ENCODE peak calls at places on chromosome 6, in eight cellular contexts. One of them, this sample, is unnamed.

GRCh38 chr6:90295854-90296345 is 743 bp downstream of the BACH2 start:
- DNase-seq in NCI-H774: no peak
- DNase-seq in iPS-NIHi11: peak; percentile 69
- DNase-seq in stimulated activated CD4-positive, alpha-beta T cell treated with anti-CD3 and anti-CD28 coated beads, TNF-alpha, amount 100 ng/mL, for 1 hour: peak; percentile 46
- DNase-seq in NAMALWA: peak; percentile 64
- DNase-seq in progenitor cell of endocrine pancreas: peak; percentile 45
- DNase-seq in heart right ventricle: peak; percentile 64
- DNase-seq in activated T-cell treated with anti-CD3 and anti-CD28 coated beads for 1 hour: peak; percentile 52
- DNase-seq in this sample: no peak

GRCh38 chr6:131096786-131097185 is 33.7 kb upstream of the EPB41L2 start:
- DNase-seq in NCI-H774: no peak
- DNase-seq in iPS-NIHi11: no peak
- DNase-seq in stimulated activated CD4-positive, alpha-beta T cell treated with anti-CD3 and anti-CD28 coated beads, TNF-alpha, amount 100 ng/mL, for 1 hour: no peak
- DNase-seq in NAMALWA: no peak
- DNase-seq in progenitor cell of endocrine pancreas: no peak
- DNase-seq in heart right ventricle: no peak
- DNase-seq in activated T-cell treated with anti-CD3 and anti-CD28 coated beads for 1 hour: no peak
- DNase-seq in this sample: no peak

GRCh38 chr6:36791085-36791484 is 48.2 kb downstream of the CPNE5 start:
- DNase-seq in NCI-H774: no peak
- DNase-seq in iPS-NIHi11: no peak
- DNase-seq in stimulated activated CD4-positive, alpha-beta T cell treated with anti-CD3 and anti-CD28 coated beads, TNF-alpha, amount 100 ng/mL, for 1 hour: no peak
- DNase-seq in NAMALWA: no peak
- DNase-seq in progenitor cell of endocrine pancreas: no peak
- DNase-seq in heart right ventricle: no peak
- DNase-seq in activated T-cell treated with anti-CD3 and anti-CD28 coated beads for 1 hour: no peak
- DNase-seq in this sample: no peak

GRCh38 chr6:4125933-4126864 is 9.2 kb downstream of the ECI2 start:
- DNase-seq in NCI-H774: no peak
- DNase-seq in iPS-NIHi11: no peak
- DNase-seq in stimulated activated CD4-positive, alpha-beta T cell treated with anti-CD3 and anti-CD28 coated beads, TNF-alpha, amount 100 ng/mL, for 1 hour: no peak
- DNase-seq in NAMALWA: no peak
- DNase-seq in progenitor cell of endocrine pancreas: no peak
- DNase-seq in heart right ventricle: no peak
- DNase-seq in activated T-cell treated with anti-CD3 and anti-CD28 coated beads for 1 hour: no peak
- DNase-seq in this sample: no peak

GRCh38 chr6:42907336-42907735 is 8.5 kb upstream of the PTCRA start:
- DNase-seq in NCI-H774: no peak
- DNase-seq in iPS-NIHi11: no peak
- DNase-seq in stimulated activated CD4-positive, alpha-beta T cell treated with anti-CD3 and anti-CD28 coated beads, TNF-alpha, amount 100 ng/mL, for 1 hour: no peak
- DNase-seq in NAMALWA: no peak
- DNase-seq in progenitor cell of endocrine pancreas: no peak
- DNase-seq in heart right ventricle: peak; percentile 33
- DNase-seq in activated T-cell treated with anti-CD3 and anti-CD28 coated beads for 1 hour: no peak
- DNase-seq in this sample: no peak

GRCh38 chr6:21348462-21349195 is 244.9 kb upstream of the SOX4 start:
- DNase-seq in NCI-H774: no peak
- DNase-seq in iPS-NIHi11: peak; percentile 70
- DNase-seq in stimulated activated CD4-positive, alpha-beta T cell treated with anti-CD3 and anti-CD28 coated beads, TNF-alpha, amount 100 ng/mL, for 1 hour: no peak
- DNase-seq in NAMALWA: no peak
- DNase-seq in progenitor cell of endocrine pancreas: no peak
- DNase-seq in heart right ventricle: peak; percentile 19
- DNase-seq in activated T-cell treated with anti-CD3 and anti-CD28 coated beads for 1 hour: no peak
- DNase-seq in this sample: no peak

GRCh38 chr6:33126101-33126714 is 50.4 kb downstream of the HLA-DPB1 start:
- DNase-seq in NCI-H774: peak; percentile 30
- DNase-seq in iPS-NIHi11: peak; percentile 69
- DNase-seq in stimulated activated CD4-positive, alpha-beta T cell treated with anti-CD3 and anti-CD28 coated beads, TNF-alpha, amount 100 ng/mL, for 1 hour: no peak
- DNase-seq in NAMALWA: peak; percentile 66
- DNase-seq in progenitor cell of endocrine pancreas: peak; percentile 31
- DNase-seq in heart right ventricle: peak; percentile 74
- DNase-seq in activated T-cell treated with anti-CD3 and anti-CD28 coated beads for 1 hour: peak; percentile 56
- DNase-seq in this sample: no peak

GRCh38 chr6:130018830-130019795 is 732 bp downstream of the L3MBTL3 start:
- DNase-seq in NCI-H774: peak; percentile 31
- DNase-seq in iPS-NIHi11: peak; percentile 39
- DNase-seq in stimulated activated CD4-positive, alpha-beta T cell treated with anti-CD3 and anti-CD28 coated beads, TNF-alpha, amount 100 ng/mL, for 1 hour: no peak
- DNase-seq in NAMALWA: peak; percentile 53
- DNase-seq in progenitor cell of endocrine pancreas: peak; percentile 18
- DNase-seq in heart right ventricle: peak; percentile 36
- DNase-seq in activated T-cell treated with anti-CD3 and anti-CD28 coated beads for 1 hour: peak; percentile 26
- DNase-seq in this sample: no peak

GRCh38 chr6:169589293-169589692 is 112.5 kb downstream of the WDR27 start:
- DNase-seq in NCI-H774: peak; percentile 81
- DNase-seq in iPS-NIHi11: no peak
- DNase-seq in stimulated activated CD4-positive, alpha-beta T cell treated with anti-CD3 and anti-CD28 coated beads, TNF-alpha, amount 100 ng/mL, for 1 hour: no peak
- DNase-seq in NAMALWA: peak; percentile 7
- DNase-seq in progenitor cell of endocrine pancreas: no peak
- DNase-seq in heart right ventricle: no peak
- DNase-seq in activated T-cell treated with anti-CD3 and anti-CD28 coated beads for 1 hour: no peak
- DNase-seq in this sample: no peak

GRCh38 chr6:108353853-108354252 is 59.0 kb downstream of the AFG1L start:
- DNase-seq in NCI-H774: no peak
- DNase-seq in iPS-NIHi11: no peak
- DNase-seq in stimulated activated CD4-positive, alpha-beta T cell treated with anti-CD3 and anti-CD28 coated beads, TNF-alpha, amount 100 ng/mL, for 1 hour: no peak
- DNase-seq in NAMALWA: no peak
- DNase-seq in progenitor cell of endocrine pancreas: no peak
- DNase-seq in heart right ventricle: no peak
- DNase-seq in activated T-cell treated with anti-CD3 and anti-CD28 coated beads for 1 hour: no peak
- DNase-seq in this sample: no peak

GRCh38 chr6:111972714-111973678 is 80.9 kb upstream of the CCN6 start:
- DNase-seq in NCI-H774: no peak
- DNase-seq in iPS-NIHi11: peak; percentile 22
- DNase-seq in stimulated activated CD4-positive, alpha-beta T cell treated with anti-CD3 and anti-CD28 coated beads, TNF-alpha, amount 100 ng/mL, for 1 hour: peak; percentile 35
- DNase-seq in NAMALWA: no peak
- DNase-seq in progenitor cell of endocrine pancreas: no peak
- DNase-seq in heart right ventricle: no peak
- DNase-seq in activated T-cell treated with anti-CD3 and anti-CD28 coated beads for 1 hour: peak; percentile 41
- DNase-seq in this sample: no peak

GRCh38 chr6:157070403-157071107 is 252.8 kb downstream of the TMEM242 start:
- DNase-seq in NCI-H774: no peak
- DNase-seq in iPS-NIHi11: no peak
- DNase-seq in stimulated activated CD4-positive, alpha-beta T cell treated with anti-CD3 and anti-CD28 coated beads, TNF-alpha, amount 100 ng/mL, for 1 hour: no peak
- DNase-seq in NAMALWA: no peak
- DNase-seq in progenitor cell of endocrine pancreas: no peak
- DNase-seq in heart right ventricle: no peak
- DNase-seq in activated T-cell treated with anti-CD3 and anti-CD28 coated beads for 1 hour: no peak
- DNase-seq in this sample: no peak

GRCh38 chr6:127463056-127463455 is 3.9 kb upstream of the KIAA0408 start:
- DNase-seq in NCI-H774: no peak
- DNase-seq in iPS-NIHi11: no peak
- DNase-seq in stimulated activated CD4-positive, alpha-beta T cell treated with anti-CD3 and anti-CD28 coated beads, TNF-alpha, amount 100 ng/mL, for 1 hour: no peak
- DNase-seq in NAMALWA: no peak
- DNase-seq in progenitor cell of endocrine pancreas: no peak
- DNase-seq in heart right ventricle: no peak
- DNase-seq in activated T-cell treated with anti-CD3 and anti-CD28 coated beads for 1 hour: no peak
- DNase-seq in this sample: peak; percentile 89

GRCh38 chr6:2026133-2026532 is 219.3 kb downstream of the GMDS start:
- DNase-seq in NCI-H774: no peak
- DNase-seq in iPS-NIHi11: no peak
- DNase-seq in stimulated activated CD4-positive, alpha-beta T cell treated with anti-CD3 and anti-CD28 coated beads, TNF-alpha, amount 100 ng/mL, for 1 hour: no peak
- DNase-seq in NAMALWA: no peak
- DNase-seq in progenitor cell of endocrine pancreas: no peak
- DNase-seq in heart right ventricle: no peak
- DNase-seq in activated T-cell treated with anti-CD3 and anti-CD28 coated beads for 1 hour: no peak
- DNase-seq in this sample: no peak

GRCh38 chr6:3928111-3928510 is 78.9 kb downstream of the FAM50B start:
- DNase-seq in NCI-H774: no peak
- DNase-seq in iPS-NIHi11: no peak
- DNase-seq in stimulated activated CD4-positive, alpha-beta T cell treated with anti-CD3 and anti-CD28 coated beads, TNF-alpha, amount 100 ng/mL, for 1 hour: no peak
- DNase-seq in NAMALWA: no peak
- DNase-seq in progenitor cell of endocrine pancreas: no peak
- DNase-seq in heart right ventricle: no peak
- DNase-seq in activated T-cell treated with anti-CD3 and anti-CD28 coated beads for 1 hour: no peak
- DNase-seq in this sample: no peak

GRCh38 chr6:3457710-3458605 is 1.1 kb upstream of the SLC22A23 start:
- DNase-seq in NCI-H774: peak; percentile 73
- DNase-seq in iPS-NIHi11: no peak
- DNase-seq in stimulated activated CD4-positive, alpha-beta T cell treated with anti-CD3 and anti-CD28 coated beads, TNF-alpha, amount 100 ng/mL, for 1 hour: no peak
- DNase-seq in NAMALWA: no peak
- DNase-seq in progenitor cell of endocrine pancreas: no peak
- DNase-seq in heart right ventricle: peak; percentile 26
- DNase-seq in activated T-cell treated with anti-CD3 and anti-CD28 coated beads for 1 hour: no peak
- DNase-seq in this sample: peak; percentile 92

GRCh38 chr6:3320238-3320637 is 61.5 kb downstream of the PSMG4 start:
- DNase-seq in NCI-H774: no peak
- DNase-seq in iPS-NIHi11: no peak
- DNase-seq in stimulated activated CD4-positive, alpha-beta T cell treated with anti-CD3 and anti-CD28 coated beads, TNF-alpha, amount 100 ng/mL, for 1 hour: no peak
- DNase-seq in NAMALWA: no peak
- DNase-seq in progenitor cell of endocrine pancreas: no peak
- DNase-seq in heart right ventricle: no peak
- DNase-seq in activated T-cell treated with anti-CD3 and anti-CD28 coated beads for 1 hour: no peak
- DNase-seq in this sample: no peak

GRCh38 chr6:23633986-23634385 is 492.0 kb upstream of the NRSN1 start:
- DNase-seq in NCI-H774: peak; percentile 65
- DNase-seq in iPS-NIHi11: no peak
- DNase-seq in stimulated activated CD4-positive, alpha-beta T cell treated with anti-CD3 and anti-CD28 coated beads, TNF-alpha, amount 100 ng/mL, for 1 hour: no peak
- DNase-seq in NAMALWA: no peak
- DNase-seq in progenitor cell of endocrine pancreas: no peak
- DNase-seq in heart right ventricle: no peak
- DNase-seq in activated T-cell treated with anti-CD3 and anti-CD28 coated beads for 1 hour: no peak
- DNase-seq in this sample: no peak

GRCh38 chr6:17469006-17469972 is 75.9 kb downstream of the CAP2 start:
- DNase-seq in NCI-H774: no peak
- DNase-seq in iPS-NIHi11: no peak
- DNase-seq in stimulated activated CD4-positive, alpha-beta T cell treated with anti-CD3 and anti-CD28 coated beads, TNF-alpha, amount 100 ng/mL, for 1 hour: no peak
- DNase-seq in NAMALWA: peak; percentile 4
- DNase-seq in progenitor cell of endocrine pancreas: no peak
- DNase-seq in heart right ventricle: no peak
- DNase-seq in activated T-cell treated with anti-CD3 and anti-CD28 coated beads for 1 hour: no peak
- DNase-seq in this sample: no peak

GRCh38 chr6:145815351-145815772 is 767 bp upstream of the FBXO30 start:
- DNase-seq in NCI-H774: no peak
- DNase-seq in iPS-NIHi11: peak; percentile 56
- DNase-seq in stimulated activated CD4-positive, alpha-beta T cell treated with anti-CD3 and anti-CD28 coated beads, TNF-alpha, amount 100 ng/mL, for 1 hour: no peak
- DNase-seq in NAMALWA: no peak
- DNase-seq in progenitor cell of endocrine pancreas: no peak
- DNase-seq in heart right ventricle: no peak
- DNase-seq in activated T-cell treated with anti-CD3 and anti-CD28 coated beads for 1 hour: no peak
- DNase-seq in this sample: no peak

GRCh38 chr6:2119275-2119674 is 126.1 kb downstream of the GMDS start:
- DNase-seq in NCI-H774: no peak
- DNase-seq in iPS-NIHi11: no peak
- DNase-seq in stimulated activated CD4-positive, alpha-beta T cell treated with anti-CD3 and anti-CD28 coated beads, TNF-alpha, amount 100 ng/mL, for 1 hour: no peak
- DNase-seq in NAMALWA: no peak
- DNase-seq in progenitor cell of endocrine pancreas: no peak
- DNase-seq in heart right ventricle: no peak
- DNase-seq in activated T-cell treated with anti-CD3 and anti-CD28 coated beads for 1 hour: no peak
- DNase-seq in this sample: no peak

GRCh38 chr6:88165087-88165876 is 865 bp downstream of the CNR1 start:
- DNase-seq in NCI-H774: peak; percentile 42
- DNase-seq in iPS-NIHi11: no peak
- DNase-seq in stimulated activated CD4-positive, alpha-beta T cell treated with anti-CD3 and anti-CD28 coated beads, TNF-alpha, amount 100 ng/mL, for 1 hour: no peak
- DNase-seq in NAMALWA: peak; percentile 37
- DNase-seq in progenitor cell of endocrine pancreas: no peak
- DNase-seq in heart right ventricle: no peak
- DNase-seq in activated T-cell treated with anti-CD3 and anti-CD28 coated beads for 1 hour: no peak
- DNase-seq in this sample: no peak

GRCh38 chr6:135064586-135064985 is 10.0 kb upstream of the HBS1L start:
- DNase-seq in NCI-H774: no peak
- DNase-seq in iPS-NIHi11: no peak
- DNase-seq in stimulated activated CD4-positive, alpha-beta T cell treated with anti-CD3 and anti-CD28 coated beads, TNF-alpha, amount 100 ng/mL, for 1 hour: no peak
- DNase-seq in NAMALWA: no peak
- DNase-seq in progenitor cell of endocrine pancreas: no peak
- DNase-seq in heart right ventricle: no peak
- DNase-seq in activated T-cell treated with anti-CD3 and anti-CD28 coated beads for 1 hour: no peak
- DNase-seq in this sample: no peak